ENCODE peak calls at places on chromosomes 2 and 18, in nine cellular contexts. One of them, this sample, is unnamed.

GRCh38 chr2:10254373-10255188 is 48.1 kb upstream of the HPCAL1 start:
- DNase-seq in AG08396: no peak
- DNase-seq in caudate nucleus: no peak
- DNase-seq in activated naive CD4-positive, alpha-beta T cell: no peak
- DNase-seq in lower lobe of right lung: peak; percentile 36
- DNase-seq in Calu3: no peak
- DNase-seq in memory B cell: no peak
- DNase-seq in glomerular endothelial cell: no peak
- DNase-seq in GF-D8: no peak
- DNase-seq in this sample: no peak

GRCh38 chr18:51943281-51943680 is 396.7 kb upstream of the DCC start:
- DNase-seq in AG08396: no peak
- DNase-seq in caudate nucleus: no peak
- DNase-seq in activated naive CD4-positive, alpha-beta T cell: no peak
- DNase-seq in lower lobe of right lung: no peak
- DNase-seq in Calu3: no peak
- DNase-seq in memory B cell: no peak
- DNase-seq in glomerular endothelial cell: no peak
- DNase-seq in GF-D8: no peak
- DNase-seq in this sample: no peak

GRCh38 chr2:241686649-241687425 is at the start of gene DTYMK:
- DNase-seq in AG08396: peak; percentile 99
- DNase-seq in caudate nucleus: peak; percentile 93
- DNase-seq in activated naive CD4-positive, alpha-beta T cell: peak; percentile 95
- DNase-seq in lower lobe of right lung: peak; percentile 98
- DNase-seq in Calu3: peak; percentile 98
- DNase-seq in memory B cell: peak; percentile 89
- DNase-seq in glomerular endothelial cell: peak; percentile 42
- DNase-seq in GF-D8: peak; percentile 88
- DNase-seq in this sample: peak; percentile 97

GRCh38 chr2:36469267-36469561 is 113.6 kb downstream of the CRIM1 start:
- DNase-seq in AG08396: no peak
- DNase-seq in caudate nucleus: no peak
- DNase-seq in activated naive CD4-positive, alpha-beta T cell: no peak
- DNase-seq in lower lobe of right lung: no peak
- DNase-seq in Calu3: no peak
- DNase-seq in memory B cell: no peak
- DNase-seq in glomerular endothelial cell: no peak
- DNase-seq in GF-D8: no peak
- DNase-seq in this sample: no peak

GRCh38 chr2:17813742-17814458 is 2.4 kb upstream of the MSGN1 start:
- DNase-seq in AG08396: no peak
- DNase-seq in caudate nucleus: no peak
- DNase-seq in activated naive CD4-positive, alpha-beta T cell: no peak
- DNase-seq in lower lobe of right lung: no peak
- DNase-seq in Calu3: no peak
- DNase-seq in memory B cell: peak; percentile 27
- DNase-seq in glomerular endothelial cell: no peak
- DNase-seq in GF-D8: no peak
- DNase-seq in this sample: no peak

GRCh38 chr2:108917526-108917925 is 71.5 kb downstream of the EDAR start:
- DNase-seq in AG08396: no peak
- DNase-seq in caudate nucleus: no peak
- DNase-seq in activated naive CD4-positive, alpha-beta T cell: no peak
- DNase-seq in lower lobe of right lung: no peak
- DNase-seq in Calu3: no peak
- DNase-seq in memory B cell: no peak
- DNase-seq in glomerular endothelial cell: no peak
- DNase-seq in GF-D8: no peak
- DNase-seq in this sample: no peak

GRCh38 chr2:71995067-71995665 is 152.5 kb downstream of the CYP26B1 start:
- DNase-seq in AG08396: no peak
- DNase-seq in caudate nucleus: peak; percentile 15
- DNase-seq in activated naive CD4-positive, alpha-beta T cell: no peak
- DNase-seq in lower lobe of right lung: no peak
- DNase-seq in Calu3: no peak
- DNase-seq in memory B cell: no peak
- DNase-seq in glomerular endothelial cell: no peak
- DNase-seq in GF-D8: no peak
- DNase-seq in this sample: no peak

GRCh38 chr2:73856214-73856613 is 27.5 kb downstream of the STAMBP start:
- DNase-seq in AG08396: peak; percentile 47
- DNase-seq in caudate nucleus: no peak
- DNase-seq in activated naive CD4-positive, alpha-beta T cell: no peak
- DNase-seq in lower lobe of right lung: no peak
- DNase-seq in Calu3: no peak
- DNase-seq in memory B cell: no peak
- DNase-seq in glomerular endothelial cell: no peak
- DNase-seq in GF-D8: no peak
- DNase-seq in this sample: no peak

GRCh38 chr2:10157293-10157692 is 34.8 kb downstream of the RRM2 start:
- DNase-seq in AG08396: no peak
- DNase-seq in caudate nucleus: no peak
- DNase-seq in activated naive CD4-positive, alpha-beta T cell: no peak
- DNase-seq in lower lobe of right lung: no peak
- DNase-seq in Calu3: no peak
- DNase-seq in memory B cell: no peak
- DNase-seq in glomerular endothelial cell: no peak
- DNase-seq in GF-D8: no peak
- DNase-seq in this sample: no peak

GRCh38 chr2:24276349-24276899 is 83.9 kb downstream of the ITSN2 start:
- DNase-seq in AG08396: no peak
- DNase-seq in caudate nucleus: no peak
- DNase-seq in activated naive CD4-positive, alpha-beta T cell: no peak
- DNase-seq in lower lobe of right lung: no peak
- DNase-seq in Calu3: no peak
- DNase-seq in memory B cell: no peak
- DNase-seq in glomerular endothelial cell: no peak
- DNase-seq in GF-D8: no peak
- DNase-seq in this sample: peak; percentile 14

GRCh38 chr2:63053889-63054725 is 3.5 kb downstream of the OTX1 start:
- DNase-seq in AG08396: peak; percentile 25
- DNase-seq in caudate nucleus: no peak
- DNase-seq in activated naive CD4-positive, alpha-beta T cell: no peak
- DNase-seq in lower lobe of right lung: no peak
- DNase-seq in Calu3: no peak
- DNase-seq in memory B cell: peak; percentile 43
- DNase-seq in glomerular endothelial cell: no peak
- DNase-seq in GF-D8: no peak
- DNase-seq in this sample: peak; percentile 16

GRCh38 chr2:168660859-168661258 is 141.6 kb upstream of the NOSTRIN start:
- DNase-seq in AG08396: no peak
- DNase-seq in caudate nucleus: no peak
- DNase-seq in activated naive CD4-positive, alpha-beta T cell: no peak
- DNase-seq in lower lobe of right lung: no peak
- DNase-seq in Calu3: no peak
- DNase-seq in memory B cell: no peak
- DNase-seq in glomerular endothelial cell: no peak
- DNase-seq in GF-D8: no peak
- DNase-seq in this sample: no peak